ENCODE peak calls at places on chromosome 13, in five cellular contexts. One of them, this sample, is unnamed.

GRCh38 chr13:33787051-33787591 is 30.8 kb upstream of the RFC3 start:
- DNase-seq in fibroblast of the aortic adventitia: no peak
- DNase-seq in AG09309: no peak
- DNase-seq in transverse colon: no peak
- DNase-seq in fibroblast of mammary gland: peak
- DNase-seq in this sample: no peak

GRCh38 chr13:110319774-110320509 is 12.9 kb downstream of the COL4A2 start:
- DNase-seq in transverse colon: no peak
- DNase-seq in fibroblast of mammary gland: peak
- DNase-seq in AG09309: no peak
- DNase-seq in fibroblast of the aortic adventitia: peak
- DNase-seq in this sample: no peak

GRCh38 chr13:47256618-47257017 is 359.8 kb upstream of the HTR2A start:
- DNase-seq in AG09309: peak
- DNase-seq in fibroblast of mammary gland: peak
- DNase-seq in transverse colon: no peak
- DNase-seq in fibroblast of the aortic adventitia: peak
- DNase-seq in this sample: no peak

GRCh38 chr13:42760949-42761348 is 20.4 kb upstream of the FAM216B start:
- DNase-seq in fibroblast of the aortic adventitia: peak
- DNase-seq in fibroblast of mammary gland: peak
- DNase-seq in transverse colon: no peak
- DNase-seq in AG09309: no peak
- DNase-seq in this sample: no peak

GRCh38 chr13:86562876-86563275 is 763.7 kb upstream of the SLITRK6 start:
- DNase-seq in fibroblast of the aortic adventitia: no peak
- DNase-seq in AG09309: no peak
- DNase-seq in fibroblast of mammary gland: no peak
- DNase-seq in transverse colon: no peak
- DNase-seq in this sample: no peak

GRCh38 chr13:21639604-21640003 is 31.3 kb upstream of the FGF9 start:
- DNase-seq in fibroblast of mammary gland: no peak
- DNase-seq in fibroblast of the aortic adventitia: no peak
- DNase-seq in AG09309: no peak
- DNase-seq in transverse colon: no peak
- DNase-seq in this sample: no peak

GRCh38 chr13:112696001-112696868 is 6.4 kb downstream of the ATP11A start:
- DNase-seq in AG09309: no peak
- DNase-seq in fibroblast of mammary gland: no peak
- DNase-seq in fibroblast of the aortic adventitia: no peak
- DNase-seq in transverse colon: no peak
- DNase-seq in this sample: no peak

GRCh38 chr13:110560606-110561334 is 752 bp downstream of the RAB20 start:
- DNase-seq in fibroblast of the aortic adventitia: peak
- DNase-seq in fibroblast of mammary gland: no peak
- DNase-seq in transverse colon: peak
- DNase-seq in AG09309: no peak
- DNase-seq in this sample: no peak

GRCh38 chr13:40490086-40490723 is 176.2 kb downstream of the FOXO1 start:
- DNase-seq in fibroblast of the aortic adventitia: no peak
- DNase-seq in transverse colon: peak
- DNase-seq in AG09309: no peak
- DNase-seq in fibroblast of mammary gland: no peak
- DNase-seq in this sample: no peak

GRCh38 chr13:90800082-90800746 is 547.3 kb upstream of the MIR17HG start:
- DNase-seq in AG09309: no peak
- DNase-seq in fibroblast of mammary gland: no peak
- DNase-seq in fibroblast of the aortic adventitia: no peak
- DNase-seq in transverse colon: peak
- DNase-seq in this sample: no peak

GRCh38 chr13:40377783-40378182 is 288.7 kb downstream of the FOXO1 start:
- DNase-seq in AG09309: peak
- DNase-seq in transverse colon: no peak
- DNase-seq in fibroblast of the aortic adventitia: peak
- DNase-seq in fibroblast of mammary gland: peak
- DNase-seq in this sample: no peak

GRCh38 chr13:43094901-43095300 is 71.5 kb downstream of the DNAJC15 start:
- DNase-seq in transverse colon: no peak
- DNase-seq in fibroblast of mammary gland: peak
- DNase-seq in fibroblast of the aortic adventitia: no peak
- DNase-seq in AG09309: no peak
- DNase-seq in this sample: no peak

GRCh38 chr13:94667190-94667589 is 45.2 kb downstream of the SOX21 start:
- DNase-seq in transverse colon: no peak
- DNase-seq in fibroblast of mammary gland: no peak
- DNase-seq in fibroblast of the aortic adventitia: no peak
- DNase-seq in AG09309: no peak
- DNase-seq in this sample: no peak

GRCh38 chr13:75353786-75354193 is 128.2 kb downstream of the TBC1D4 start:
- DNase-seq in fibroblast of the aortic adventitia: peak
- DNase-seq in fibroblast of mammary gland: peak
- DNase-seq in transverse colon: no peak
- DNase-seq in AG09309: no peak
- DNase-seq in this sample: no peak

GRCh38 chr13:49995535-49996165 is 1.2 kb upstream of the TRIM13 start:
- DNase-seq in AG09309: no peak
- DNase-seq in fibroblast of mammary gland: peak
- DNase-seq in fibroblast of the aortic adventitia: peak
- DNase-seq in transverse colon: no peak
- DNase-seq in this sample: no peak

GRCh38 chr13:73248711-73249580 is 190.1 kb downstream of the KLF5 start:
- DNase-seq in AG09309: no peak
- DNase-seq in fibroblast of the aortic adventitia: no peak
- DNase-seq in transverse colon: no peak
- DNase-seq in fibroblast of mammary gland: no peak
- DNase-seq in this sample: no peak

GRCh38 chr13:100674363-100674847 is at the start of gene TMTC4:
- DNase-seq in transverse colon: peak
- DNase-seq in fibroblast of mammary gland: no peak
- DNase-seq in fibroblast of the aortic adventitia: no peak
- DNase-seq in AG09309: no peak
- DNase-seq in this sample: no peak

GRCh38 chr13:23288564-23288963 is 107.8 kb downstream of the SGCG start:
- DNase-seq in transverse colon: no peak
- DNase-seq in AG09309: no peak
- DNase-seq in fibroblast of the aortic adventitia: no peak
- DNase-seq in fibroblast of mammary gland: no peak
- DNase-seq in this sample: no peak

GRCh38 chr13:59684105-59684504 is 479.6 kb downstream of the DIAPH3 start:
- DNase-seq in fibroblast of mammary gland: no peak
- DNase-seq in transverse colon: no peak
- DNase-seq in AG09309: no peak
- DNase-seq in fibroblast of the aortic adventitia: no peak
- DNase-seq in this sample: no peak

GRCh38 chr13:21478881-21479808 is 20.0 kb upstream of the ZDHHC20 start:
- DNase-seq in fibroblast of mammary gland: peak
- DNase-seq in transverse colon: peak
- DNase-seq in AG09309: peak
- DNase-seq in fibroblast of the aortic adventitia: peak
- DNase-seq in this sample: no peak

GRCh38 chr13:97834255-97834654 is 119.2 kb upstream of the IPO5 start:
- DNase-seq in AG09309: no peak
- DNase-seq in fibroblast of mammary gland: no peak
- DNase-seq in transverse colon: no peak
- DNase-seq in fibroblast of the aortic adventitia: no peak
- DNase-seq in this sample: no peak

GRCh38 chr13:113740286-113740556 is 18.8 kb upstream of the TMEM255B start:
- DNase-seq in transverse colon: no peak
- DNase-seq in fibroblast of mammary gland: no peak
- DNase-seq in AG09309: no peak
- DNase-seq in fibroblast of the aortic adventitia: no peak
- DNase-seq in this sample: no peak

DNA sequence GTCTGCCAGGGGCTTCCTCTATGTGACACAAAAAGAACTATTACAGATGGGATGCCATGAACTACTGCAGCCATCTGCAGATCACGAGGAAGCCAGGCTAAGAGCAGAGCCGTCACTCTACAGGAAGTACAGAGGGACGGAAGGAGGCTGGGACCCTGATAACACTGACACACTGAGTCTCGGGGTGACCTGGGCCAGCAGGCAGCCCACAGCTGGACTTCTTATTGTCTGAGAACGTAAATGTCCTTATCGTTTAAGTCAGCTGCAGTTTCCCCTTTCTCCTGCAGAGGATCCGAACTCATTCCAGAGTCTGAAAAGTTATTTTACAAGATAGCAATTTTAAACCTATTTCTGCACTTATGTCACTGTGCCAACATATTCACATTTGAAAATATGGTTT is 20.7 kb downstream of the PARP4 start:
- DNase-seq in transverse colon: no peak
- DNase-seq in fibroblast of the aortic adventitia: no peak
- DNase-seq in AG09309: no peak
- DNase-seq in fibroblast of mammary gland: no peak
- DNase-seq in this sample: no peak
- TF ChIP-seq CTCF in transverse colon: no peak
- TF ChIP-seq CTCF in fibroblast of the aortic adventitia: peak
- TF ChIP-seq CTCF in AG09309: no peak
- TF ChIP-seq CTCF in fibroblast of mammary gland: peak
- TF ChIP-seq CTCF in this sample: no peak

DNA sequence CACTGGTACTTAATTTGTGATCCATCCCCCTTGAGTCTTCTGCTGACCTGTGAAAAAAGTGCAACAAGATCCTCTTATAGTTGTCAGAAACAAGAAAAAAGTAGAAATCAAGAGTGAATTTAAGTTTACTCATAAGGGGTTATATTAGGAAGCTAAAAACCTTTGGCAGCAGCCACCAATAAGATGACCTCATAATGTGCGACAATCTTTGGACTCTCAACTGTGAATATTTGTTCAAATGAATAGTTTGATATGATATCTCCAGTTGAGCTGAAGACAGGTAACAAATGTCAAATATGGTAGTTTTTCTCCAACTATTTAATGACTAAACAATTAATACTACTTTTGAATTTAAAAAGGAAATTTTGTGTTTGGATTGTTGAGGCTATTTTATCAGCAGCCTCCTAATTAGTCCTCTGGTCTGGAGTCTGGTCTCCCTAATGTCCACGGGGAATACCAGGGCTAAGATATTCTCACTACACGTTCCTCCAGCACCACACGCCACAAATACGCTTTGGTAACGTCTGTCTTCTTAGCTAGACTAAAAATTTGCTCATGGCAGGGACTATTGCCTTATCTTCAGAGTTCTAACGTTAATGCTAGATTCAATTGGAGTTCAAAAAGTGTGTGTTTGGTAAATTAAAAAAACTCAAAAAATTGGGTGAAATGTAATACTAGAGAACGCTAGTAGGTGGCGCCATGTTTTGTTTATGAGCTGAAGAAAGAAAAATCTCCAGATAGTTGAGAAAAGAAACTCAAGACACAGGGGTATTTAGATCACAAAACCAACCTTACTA is 51.0 kb upstream of the PDX1 start:
- DNase-seq in transverse colon: no peak
- DNase-seq in fibroblast of mammary gland: peak
- DNase-seq in AG09309: no peak
- DNase-seq in fibroblast of the aortic adventitia: peak
- DNase-seq in this sample: no peak
- TF ChIP-seq CTCF in transverse colon: peak
- TF ChIP-seq CTCF in fibroblast of mammary gland: peak
- TF ChIP-seq CTCF in AG09309: peak
- TF ChIP-seq CTCF in fibroblast of the aortic adventitia: peak
- TF ChIP-seq CTCF in this sample: peak

GRCh38 chr13:71217827-71218226 is 649.2 kb downstream of the DACH1 start:
- DNase-seq in transverse colon: no peak
- DNase-seq in fibroblast of the aortic adventitia: no peak
- DNase-seq in AG09309: no peak
- DNase-seq in fibroblast of mammary gland: no peak
- DNase-seq in this sample: no peak

GRCh38 chr13:71219671-71220070 is 647.3 kb downstream of the DACH1 start:
- DNase-seq in fibroblast of mammary gland: no peak
- DNase-seq in fibroblast of the aortic adventitia: no peak
- DNase-seq in transverse colon: no peak
- DNase-seq in AG09309: no peak
- DNase-seq in this sample: no peak

GRCh38 chr13:71213252-71213821 is 653.7 kb downstream of the DACH1 start:
- DNase-seq in fibroblast of the aortic adventitia: no peak
- DNase-seq in fibroblast of mammary gland: no peak
- DNase-seq in AG09309: no peak
- DNase-seq in transverse colon: no peak
- DNase-seq in this sample: no peak

GRCh38 chr13:71218960-71219359 is 648.0 kb downstream of the DACH1 start:
- DNase-seq in transverse colon: no peak
- DNase-seq in AG09309: no peak
- DNase-seq in fibroblast of the aortic adventitia: no peak
- DNase-seq in fibroblast of mammary gland: no peak
- DNase-seq in this sample: no peak
- TF ChIP-seq CTCF in transverse colon: no peak
- TF ChIP-seq CTCF in AG09309: no peak
- TF ChIP-seq CTCF in fibroblast of the aortic adventitia: no peak
- TF ChIP-seq CTCF in fibroblast of mammary gland: no peak
- TF ChIP-seq CTCF in this sample: peak

GRCh38 chr13:103371271-103371670 is 305.1 kb upstream of the SLC10A2 start:
- DNase-seq in AG09309: no peak
- DNase-seq in fibroblast of mammary gland: no peak
- DNase-seq in transverse colon: no peak
- DNase-seq in fibroblast of the aortic adventitia: no peak
- DNase-seq in this sample: no peak
- TF ChIP-seq CTCF in AG09309: no peak
- TF ChIP-seq CTCF in fibroblast of mammary gland: no peak
- TF ChIP-seq CTCF in transverse colon: no peak
- TF ChIP-seq CTCF in fibroblast of the aortic adventitia: no peak
- TF ChIP-seq CTCF in this sample: no peak

DNA sequence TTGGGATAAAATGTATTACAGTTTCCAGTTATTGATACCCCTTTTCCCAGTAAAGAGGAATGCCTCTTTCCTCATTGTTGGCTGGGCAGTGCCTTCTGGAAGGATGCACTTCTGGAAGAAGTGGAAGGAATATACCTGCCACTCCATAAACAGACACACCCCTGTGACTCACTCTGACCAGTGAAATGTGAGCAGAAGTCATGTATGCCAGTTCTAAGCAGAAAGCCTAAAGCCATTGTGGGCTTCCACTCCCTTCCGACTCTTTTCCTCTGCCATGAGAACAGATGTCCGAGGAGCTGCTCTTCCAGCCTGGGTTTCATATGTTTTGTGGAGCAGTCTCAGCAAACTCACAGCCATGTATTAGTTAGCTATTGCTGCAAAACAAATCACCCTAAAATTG is 166.1 kb upstream of the SERP2 start:
- DNase-seq in transverse colon: no peak
- DNase-seq in fibroblast of mammary gland: no peak
- DNase-seq in AG09309: no peak
- DNase-seq in fibroblast of the aortic adventitia: no peak
- DNase-seq in this sample: no peak
- TF ChIP-seq CTCF in transverse colon: no peak
- TF ChIP-seq CTCF in fibroblast of mammary gland: no peak
- TF ChIP-seq CTCF in AG09309: no peak
- TF ChIP-seq CTCF in fibroblast of the aortic adventitia: no peak
- TF ChIP-seq CTCF in this sample: no peak

GRCh38 chr13:104769520-104769919 is 1703.3 kb upstream of the SLC10A2 start:
- DNase-seq in AG09309: no peak
- DNase-seq in transverse colon: no peak
- DNase-seq in fibroblast of mammary gland: no peak
- DNase-seq in fibroblast of the aortic adventitia: no peak
- DNase-seq in this sample: no peak

GRCh38 chr13:104779311-104779710 is 1713.1 kb upstream of the SLC10A2 start:
- DNase-seq in AG09309: no peak
- DNase-seq in fibroblast of the aortic adventitia: no peak
- DNase-seq in fibroblast of mammary gland: peak
- DNase-seq in transverse colon: no peak
- DNase-seq in this sample: no peak

GRCh38 chr13:104773775-104774174 is 1707.6 kb upstream of the SLC10A2 start:
- DNase-seq in fibroblast of the aortic adventitia: peak
- DNase-seq in transverse colon: no peak
- DNase-seq in fibroblast of mammary gland: peak
- DNase-seq in AG09309: no peak
- DNase-seq in this sample: no peak
- TF ChIP-seq CTCF in fibroblast of the aortic adventitia: peak
- TF ChIP-seq CTCF in transverse colon: peak
- TF ChIP-seq CTCF in fibroblast of mammary gland: peak
- TF ChIP-seq CTCF in AG09309: peak
- TF ChIP-seq CTCF in this sample: peak

GRCh38 chr13:26873174-26873698 is 112.7 kb upstream of the GPR12 start:
- DNase-seq in fibroblast of the aortic adventitia: no peak
- DNase-seq in AG09309: no peak
- DNase-seq in transverse colon: no peak
- DNase-seq in fibroblast of mammary gland: no peak
- DNase-seq in this sample: no peak
- TF ChIP-seq CTCF in fibroblast of the aortic adventitia: no peak
- TF ChIP-seq CTCF in AG09309: no peak
- TF ChIP-seq CTCF in transverse colon: no peak
- TF ChIP-seq CTCF in fibroblast of mammary gland: no peak
- TF ChIP-seq CTCF in this sample: no peak

This sample was measured in D721Med.